ENCODE peak calls at places on chromosomes 6 and 20, in six cellular contexts. One of them, this sample, is unnamed.

GRCh38 chr6:43129434-43130194 is 41.5 kb upstream of the SRF start:
- DNase-seq in H9: no peak
- DNase-seq in neuronal stem cell: no peak
- DNase-seq in IMR-90: peak
- DNase-seq in H1: no peak
- DNase-seq in mesenchymal stem cell: peak
- DNase-seq in this sample: no peak

GRCh38 chr6:134822920-134823430 is 126.9 kb downstream of the ALDH8A1 start:
- DNase-seq in H9: peak
- DNase-seq in neuronal stem cell: peak
- DNase-seq in IMR-90: peak
- DNase-seq in H1: peak
- DNase-seq in mesenchymal stem cell: peak
- DNase-seq in this sample: peak

GRCh38 chr6:57177545-57178225 is 5.6 kb downstream of the BAG2 start:
- DNase-seq in H9: no peak
- DNase-seq in neuronal stem cell: no peak
- DNase-seq in IMR-90: peak
- DNase-seq in H1: no peak
- DNase-seq in mesenchymal stem cell: no peak
- DNase-seq in this sample: no peak

GRCh38 chr6:33914519-33915120 is 110.8 kb upstream of the MLN start:
- DNase-seq in H9: no peak
- DNase-seq in neuronal stem cell: no peak
- DNase-seq in IMR-90: no peak
- DNase-seq in H1: no peak
- DNase-seq in mesenchymal stem cell: no peak
- DNase-seq in this sample: no peak

GRCh38 chr6:96704713-96705112 is 132.6 kb downstream of the GPR63 start:
- DNase-seq in H9: no peak
- DNase-seq in neuronal stem cell: no peak
- DNase-seq in IMR-90: no peak
- DNase-seq in H1: no peak
- DNase-seq in mesenchymal stem cell: no peak
- DNase-seq in this sample: no peak

GRCh38 chr20:49461894-49462293 is 20.6 kb downstream of the KCNB1 start:
- DNase-seq in H9: no peak
- DNase-seq in neuronal stem cell: no peak
- DNase-seq in IMR-90: no peak
- DNase-seq in H1: no peak
- DNase-seq in mesenchymal stem cell: no peak
- DNase-seq in this sample: no peak

GRCh38 chr6:11218827-11219826 is 13.3 kb downstream of the NEDD9 start:
- DNase-seq in H9: no peak
- DNase-seq in neuronal stem cell: no peak
- DNase-seq in IMR-90: no peak
- DNase-seq in H1: no peak
- DNase-seq in mesenchymal stem cell: no peak
- DNase-seq in this sample: no peak

GRCh38 chr20:47785321-47785899 is at the start of gene SULF2:
- DNase-seq in H9: no peak
- DNase-seq in neuronal stem cell: peak
- DNase-seq in IMR-90: no peak
- DNase-seq in H1: no peak
- DNase-seq in mesenchymal stem cell: peak
- DNase-seq in this sample: no peak

GRCh38 chr6:15509335-15509933 is 153.4 kb downstream of the DTNBP1 start:
- DNase-seq in H9: no peak
- DNase-seq in neuronal stem cell: no peak
- DNase-seq in IMR-90: peak
- DNase-seq in H1: no peak
- DNase-seq in mesenchymal stem cell: peak
- DNase-seq in this sample: peak

GRCh38 chr6:24273471-24273870 is 84.4 kb downstream of the DCDC2 start:
- DNase-seq in H9: no peak
- DNase-seq in neuronal stem cell: no peak
- DNase-seq in IMR-90: peak
- DNase-seq in H1: no peak
- DNase-seq in mesenchymal stem cell: peak
- DNase-seq in this sample: no peak

GRCh38 chr6:2999005-2999620 is 581 bp upstream of the NQO2 start:
- DNase-seq in H9: no peak
- DNase-seq in neuronal stem cell: no peak
- DNase-seq in IMR-90: peak
- DNase-seq in H1: no peak
- DNase-seq in mesenchymal stem cell: peak
- DNase-seq in this sample: peak

GRCh38 chr6:36719126-36719525 is 21.5 kb downstream of the RAB44 start:
- DNase-seq in H9: no peak
- DNase-seq in neuronal stem cell: no peak
- DNase-seq in IMR-90: no peak
- DNase-seq in H1: no peak
- DNase-seq in mesenchymal stem cell: no peak
- DNase-seq in this sample: no peak

GRCh38 chr20:17616480-17617211 is 46.8 kb downstream of the DSTN start:
- DNase-seq in H9: peak
- DNase-seq in neuronal stem cell: no peak
- DNase-seq in IMR-90: no peak
- DNase-seq in H1: no peak
- DNase-seq in mesenchymal stem cell: no peak
- DNase-seq in this sample: no peak

GRCh38 chr6:49548613-49549304 is 1.7 kb upstream of the C6orf141 start:
- DNase-seq in H9: peak
- DNase-seq in neuronal stem cell: no peak
- DNase-seq in IMR-90: no peak
- DNase-seq in H1: no peak
- DNase-seq in mesenchymal stem cell: no peak
- DNase-seq in this sample: no peak

GRCh38 chr6:133017581-133017980 is 203.2 kb downstream of the RPS12 start:
- DNase-seq in H9: no peak
- DNase-seq in neuronal stem cell: no peak
- DNase-seq in IMR-90: peak
- DNase-seq in H1: no peak
- DNase-seq in mesenchymal stem cell: peak
- DNase-seq in this sample: no peak

GRCh38 chr20:64205611-64206026 is 41.4 kb downstream of the MYT1 start:
- DNase-seq in H9: no peak
- DNase-seq in neuronal stem cell: no peak
- DNase-seq in IMR-90: no peak
- DNase-seq in H1: no peak
- DNase-seq in mesenchymal stem cell: no peak
- DNase-seq in this sample: no peak

GRCh38 chr20:59645761-59646171 is 41.4 kb downstream of the PHACTR3 start:
- DNase-seq in H9: peak
- DNase-seq in neuronal stem cell: no peak
- DNase-seq in IMR-90: no peak
- DNase-seq in H1: no peak
- DNase-seq in mesenchymal stem cell: no peak
- DNase-seq in this sample: no peak

GRCh38 chr20:58237318-58238182 is 9.1 kb upstream of the ANKRD60 start:
- DNase-seq in H9: no peak
- DNase-seq in neuronal stem cell: no peak
- DNase-seq in IMR-90: peak
- DNase-seq in H1: no peak
- DNase-seq in mesenchymal stem cell: peak
- DNase-seq in this sample: peak

GRCh38 chr6:157314705-157315321 is 8.5 kb downstream of the TMEM242 start:
- DNase-seq in H9: no peak
- DNase-seq in neuronal stem cell: peak
- DNase-seq in IMR-90: peak
- DNase-seq in H1: no peak
- DNase-seq in mesenchymal stem cell: peak
- DNase-seq in this sample: peak

GRCh38 chr6:139148557-139149220 is 13.8 kb downstream of the HECA start:
- DNase-seq in H9: no peak
- DNase-seq in neuronal stem cell: no peak
- DNase-seq in IMR-90: peak
- DNase-seq in H1: no peak
- DNase-seq in mesenchymal stem cell: no peak
- DNase-seq in this sample: no peak

GRCh38 chr6:7727951-7728854 is 2.3 kb downstream of the BMP6 start:
- DNase-seq in H9: peak
- DNase-seq in neuronal stem cell: peak
- DNase-seq in IMR-90: no peak
- DNase-seq in H1: no peak
- DNase-seq in mesenchymal stem cell: peak
- DNase-seq in this sample: peak

GRCh38 chr6:33415831-33416230 is 2.1 kb downstream of the CUTA start:
- DNase-seq in H9: no peak
- DNase-seq in neuronal stem cell: no peak
- DNase-seq in IMR-90: no peak
- DNase-seq in H1: no peak
- DNase-seq in mesenchymal stem cell: no peak
- DNase-seq in this sample: no peak

GRCh38 chr6:13186861-13187260 is 141.5 kb downstream of the TBC1D7 start:
- DNase-seq in H9: no peak
- DNase-seq in neuronal stem cell: no peak
- DNase-seq in IMR-90: no peak
- DNase-seq in H1: no peak
- DNase-seq in mesenchymal stem cell: no peak
- DNase-seq in this sample: no peak

GRCh38 chr6:143872211-143872610 is 7.9 kb downstream of the ZC2HC1B start:
- DNase-seq in H9: no peak
- DNase-seq in neuronal stem cell: no peak
- DNase-seq in IMR-90: peak
- DNase-seq in H1: no peak
- DNase-seq in mesenchymal stem cell: peak
- DNase-seq in this sample: no peak

GRCh38 chr6:30263734-30264133 is 50.5 kb upstream of the TRIM26 start:
- DNase-seq in H9: no peak
- DNase-seq in neuronal stem cell: no peak
- DNase-seq in IMR-90: peak
- DNase-seq in H1: no peak
- DNase-seq in mesenchymal stem cell: peak
- DNase-seq in this sample: peak

GRCh38 chr6:36600564-36601146 is 6.5 kb downstream of the SRSF3 start:
- DNase-seq in H9: no peak
- DNase-seq in neuronal stem cell: no peak
- DNase-seq in IMR-90: no peak
- DNase-seq in H1: no peak
- DNase-seq in mesenchymal stem cell: no peak
- DNase-seq in this sample: peak

GRCh38 chr6:130717657-130718056 is 109.5 kb upstream of the SMLR1 start:
- DNase-seq in H9: no peak
- DNase-seq in neuronal stem cell: no peak
- DNase-seq in IMR-90: no peak
- DNase-seq in H1: no peak
- DNase-seq in mesenchymal stem cell: no peak
- DNase-seq in this sample: no peak

GRCh38 chr20:50727792-50728485 is 3.4 kb upstream of the PARD6B start:
- DNase-seq in H9: peak
- DNase-seq in neuronal stem cell: no peak
- DNase-seq in IMR-90: no peak
- DNase-seq in H1: no peak
- DNase-seq in mesenchymal stem cell: no peak
- DNase-seq in this sample: no peak

GRCh38 chr20:43789593-43789992 is 62.8 kb upstream of the GTSF1L start:
- DNase-seq in H9: no peak
- DNase-seq in neuronal stem cell: no peak
- DNase-seq in IMR-90: no peak
- DNase-seq in H1: no peak
- DNase-seq in mesenchymal stem cell: no peak
- DNase-seq in this sample: no peak

GRCh38 chr6:14210663-14211595 is 93.4 kb downstream of the CD83 start:
- DNase-seq in H9: peak
- DNase-seq in neuronal stem cell: peak
- DNase-seq in IMR-90: peak
- DNase-seq in H1: peak
- DNase-seq in mesenchymal stem cell: peak
- DNase-seq in this sample: peak
- H3K4ac ChIP-seq in H9: no peak
- H3K4ac ChIP-seq in neuronal stem cell: no peak
- H3K4ac ChIP-seq in IMR-90: peak
- H3K4ac ChIP-seq in H1: peak
- H3K4ac ChIP-seq in mesenchymal stem cell: peak
- H3K4ac ChIP-seq in this sample: peak

DNA sequence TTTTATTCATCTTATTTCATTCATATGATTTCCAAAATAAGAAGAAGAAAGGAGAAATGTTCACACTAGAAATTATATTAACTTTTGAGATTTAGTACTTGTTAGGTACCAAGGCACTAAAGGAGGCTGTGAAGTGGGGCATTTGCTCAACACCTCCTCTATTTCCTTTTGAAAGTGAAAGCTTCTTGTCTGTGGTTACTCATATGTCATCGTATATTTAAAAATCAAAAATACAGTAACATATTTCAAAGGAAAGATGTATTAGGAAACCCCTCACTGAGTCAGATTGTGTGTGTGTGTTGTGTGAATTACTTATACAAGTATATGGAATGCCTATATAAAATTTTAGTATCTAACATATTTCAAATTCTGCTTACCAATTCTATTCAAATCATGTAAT is 70.8 kb downstream of the PACRG start:
- DNase-seq in H9: no peak
- DNase-seq in neuronal stem cell: no peak
- DNase-seq in IMR-90: no peak
- DNase-seq in H1: no peak
- DNase-seq in mesenchymal stem cell: no peak
- DNase-seq in this sample: no peak
- H3K14ac ChIP-seq in H9: no peak
- H3K14ac ChIP-seq in neuronal stem cell: no peak
- H3K14ac ChIP-seq in IMR-90: no peak
- H3K14ac ChIP-seq in H1: no peak
- H3K14ac ChIP-seq in mesenchymal stem cell: no peak
- H3K14ac ChIP-seq in this sample: no peak

DNA sequence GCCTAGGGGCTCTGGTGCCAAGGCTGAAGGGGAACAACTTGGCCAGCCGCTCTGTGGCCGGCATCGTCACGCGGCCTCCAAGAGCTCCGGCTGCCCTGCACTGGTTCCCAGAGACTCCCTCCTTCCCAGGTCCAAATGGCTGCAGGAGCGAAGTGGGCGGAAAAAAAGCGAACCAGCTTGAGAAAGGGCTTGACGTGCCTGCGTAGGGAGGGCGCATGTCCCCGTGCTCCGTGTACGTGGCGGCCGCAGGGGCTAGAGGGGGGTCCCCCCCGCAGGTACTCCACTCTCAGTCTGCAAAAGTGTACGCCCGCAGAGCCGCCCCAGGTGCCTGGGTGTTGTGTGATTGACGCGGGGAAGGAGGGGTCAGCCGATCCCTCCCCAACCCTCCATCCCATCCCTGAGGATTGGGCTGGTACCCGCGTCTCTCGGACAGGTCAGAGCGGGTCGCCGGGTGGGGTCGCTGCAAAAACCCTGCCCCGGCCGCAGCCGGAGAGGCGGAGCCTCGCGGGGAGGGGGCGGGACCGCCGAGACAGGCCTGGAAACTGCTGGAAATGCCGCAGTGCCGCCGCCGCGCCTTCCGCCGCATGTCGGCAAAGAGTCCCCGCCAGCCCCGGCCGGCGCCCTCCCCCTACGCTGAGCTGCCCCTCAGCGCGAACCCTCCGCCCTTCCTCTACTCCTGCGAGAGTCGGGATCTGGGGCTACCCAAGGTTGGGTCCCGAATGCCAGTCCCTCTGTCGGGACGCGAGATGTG is 814 bp upstream of the HSP90AB1 start:
- DNase-seq in H9: peak
- DNase-seq in neuronal stem cell: peak
- DNase-seq in IMR-90: peak
- DNase-seq in H1: peak
- DNase-seq in mesenchymal stem cell: peak
- DNase-seq in this sample: peak
- H3K4ac ChIP-seq in H9: no peak
- H3K4ac ChIP-seq in neuronal stem cell: peak
- H3K4ac ChIP-seq in IMR-90: peak
- H3K4ac ChIP-seq in H1: peak
- H3K4ac ChIP-seq in mesenchymal stem cell: peak
- H3K4ac ChIP-seq in this sample: peak

GRCh38 chr20:25013478-25014380 is 21.2 kb upstream of the APMAP start:
- DNase-seq in H9: no peak
- DNase-seq in neuronal stem cell: no peak
- DNase-seq in IMR-90: no peak
- DNase-seq in H1: no peak
- DNase-seq in mesenchymal stem cell: no peak
- DNase-seq in this sample: no peak
- H3K14ac ChIP-seq in H9: no peak
- H3K14ac ChIP-seq in neuronal stem cell: peak
- H3K14ac ChIP-seq in IMR-90: no peak
- H3K14ac ChIP-seq in H1: no peak
- H3K14ac ChIP-seq in mesenchymal stem cell: no peak
- H3K14ac ChIP-seq in this sample: no peak